ENCODE peak calls at places on chromosomes 5 and 9, in nine cellular contexts. S is activated CD4-positive, alpha-beta T cell treated with anti-CD3 and anti-CD28 coated beads, Interleukin-2, amount 10 ng/mL, durations not matched to agents 7 days and 5 days; J is pons; Q is stimulated activated CD4-positive, alpha-beta T cell treated with anti-CD3 and anti-CD28 coated beads, Interleukin-4, amount 100 ng/mL, for 48 hours; W is ELF-1; B is GM12864; V is naive thymus-derived CD8-positive, alpha-beta T cell; M is effector CD4-positive, alpha-beta T cell; T is kidney glomerular epithelial cell. Y is an unnamed sample.

GRCh38 chr9:137065336-137065967 is 4.9 kb downstream of the SAPCD2 start:
- DNase-seq in S (no peak), J (no peak), Q (no peak), W (no peak), B (no peak), V (no peak), M (no peak), T (no peak), Y (no peak)

GRCh38 chr9:129221233-129221632 is 43.2 kb upstream of the IER5L start:
- DNase-seq in S (peak; percentile 48), J (no peak), Q (no peak), W (no peak), B (peak; percentile 19), V (peak; percentile 41), M (no peak), T (no peak), Y (no peak)

GRCh38 chr9:105116047-105116868 is 128.2 kb upstream of the SLC44A1 start:
- DNase-seq in S (no peak), J (no peak), Q (no peak), W (peak; percentile 39), B (no peak), V (no peak), M (no peak), T (no peak), Y (no peak)

GRCh38 chr9:93209097-93209496 is 25.2 kb downstream of the WNK2 start:
- DNase-seq in S (no peak), J (no peak), Q (no peak), W (no peak), B (no peak), V (no peak), M (no peak), T (no peak), Y (no peak)

GRCh38 chr5:116573617-116574431 is 799 bp downstream of the SEMA6A start:
- DNase-seq in S (no peak), J (no peak), Q (no peak), W (peak; percentile 54), B (no peak), V (no peak), M (no peak), T (peak; percentile 46), Y (no peak)

GRCh38 chr5:31911291-31912265 is 262.5 kb downstream of the GOLPH3 start:
- DNase-seq in S (no peak), J (peak; percentile 95), Q (no peak), W (no peak), B (no peak), V (no peak), M (no peak), T (no peak), Y (no peak)

GRCh38 chr5:142587354-142587965 is 98.4 kb downstream of the FGF1 start:
- DNase-seq in S (peak; percentile 48), J (peak; percentile 51), Q (peak; percentile 22), W (no peak), B (no peak), V (no peak), M (no peak), T (peak; percentile 23), Y (peak; percentile 49)

GRCh38 chr9:109286981-109287380 is 33.9 kb downstream of the EPB41L4B start:
- DNase-seq in S (no peak), J (no peak), Q (no peak), W (no peak), B (no peak), V (no peak), M (no peak), T (no peak), Y (peak; percentile 61)

GRCh38 chr9:125649315-125649714 is 57.7 kb downstream of the MAPKAP1 start:
- DNase-seq in S (no peak), J (peak; percentile 74), Q (no peak), W (no peak), B (no peak), V (no peak), M (no peak), T (peak; percentile 37), Y (peak; percentile 92)

GRCh38 chr5:407051-407450 is 35.9 kb upstream of the EXOC3 start:
- DNase-seq in S (no peak), J (no peak), Q (no peak), W (no peak), B (no peak), V (no peak), M (no peak), T (no peak), Y (no peak)

GRCh38 chr5:97554992-97555981 is 372.2 kb upstream of the RIOK2 start:
- DNase-seq in S (no peak), J (no peak), Q (no peak), W (no peak), B (no peak), V (no peak), M (no peak), T (no peak), Y (peak; percentile 88)

GRCh38 chr5:108753331-108753730 is 5.6 kb downstream of the FER start:
- DNase-seq in S (no peak), J (no peak), Q (no peak), W (no peak), B (no peak), V (no peak), M (no peak), T (peak; percentile 57), Y (peak; percentile 26)

GRCh38 chr9:93861736-93862358 is 93.3 kb downstream of the BARX1 start:
- DNase-seq in S (no peak), J (no peak), Q (no peak), W (peak; percentile 36), B (no peak), V (no peak), M (no peak), T (no peak), Y (no peak)

GRCh38 chr9:94903961-94904421 is 177.5 kb downstream of the AOPEP start:
- DNase-seq in S (no peak), J (no peak), Q (no peak), W (no peak), B (no peak), V (no peak), M (no peak), T (no peak), Y (peak; percentile 85)

Y was measured in LHCN-M2.